ENCODE peak calls at places on chromosome 16, in seven cellular contexts. V, X, Q, T, E, Z and W are unnamed samples.

GRCh38 chr16:22235839-22236745 is 30.0 kb downstream of the EEF2K start:
- DNase-seq in E (no peak), Q (peak), T (no peak), V (no peak), Z (no peak), X (no peak), W (no peak)

GRCh38 chr16:19757762-19758595 is 39.9 kb downstream of the IQCK start:
- DNase-seq in Q (no peak), E (no peak), X (no peak), T (no peak), V (no peak), Z (no peak), W (no peak)

GRCh38 chr16:25006504-25007055 is 8.6 kb downstream of the ARHGAP17 start:
- DNase-seq in V (no peak), X (no peak), Z (no peak), T (no peak), Q (no peak), E (peak), W (no peak)

GRCh38 chr16:27430923-27431484 is 29.0 kb downstream of the IL21R start:
- DNase-seq in V (no peak), Q (no peak), X (no peak), Z (no peak), E (peak), T (peak), W (no peak)

GRCh38 chr16:17414421-17414820 is 56.3 kb downstream of the XYLT1 start:
- DNase-seq in Q (no peak), Z (no peak), X (no peak), T (no peak), E (no peak), V (no peak), W (no peak)

GRCh38 chr16:87464691-87465300 is 28.0 kb downstream of the ZCCHC14 start:
- DNase-seq in Q (peak), E (peak), T (peak), X (no peak), Z (no peak), V (peak), W (peak)

GRCh38 chr16:10180771-10181163 is 1.5 kb downstream of the GRIN2A start:
- DNase-seq in E (no peak), X (no peak), T (peak), Q (no peak), Z (no peak), V (no peak), W (peak)

GRCh38 chr16:59909262-59909661 is 1175.1 kb upstream of the GOT2 start:
- DNase-seq in V (no peak), T (no peak), X (no peak), Q (no peak), Z (no peak), E (no peak), W (no peak)

GRCh38 chr16:11188801-11189740 is 66.9 kb downstream of the SOCS1 start:
- DNase-seq in Z (peak), E (no peak), V (no peak), X (no peak), Q (no peak), T (no peak), W (no peak)

GRCh38 chr16:73289232-73289631 is 241.3 kb upstream of the ZFHX3 start:
- DNase-seq in Q (no peak), E (no peak), T (no peak), X (no peak), V (no peak), Z (no peak), W (no peak)

GRCh38 chr16:9337262-9338032 is 246.0 kb downstream of the HAPSTR1 start:
- DNase-seq in T (no peak), Q (no peak), X (no peak), Z (no peak), E (no peak), V (no peak), W (no peak)

GRCh38 chr16:88807142-88807625 is 3.6 kb downstream of the CDT1 start:
- DNase-seq in X (no peak), Q (peak), T (no peak), V (no peak), Z (no peak), E (no peak), W (no peak)

GRCh38 chr16:85724936-85725335 is 26.0 kb downstream of the C16orf74 start:
- DNase-seq in X (no peak), V (no peak), Z (no peak), T (no peak), Q (no peak), E (no peak), W (no peak)

GRCh38 chr16:73048292-73049050 is 543 bp upstream of the ZFHX3 start:
- DNase-seq in Q (peak), T (peak), Z (no peak), X (no peak), E (no peak), V (no peak), W (no peak)

GRCh38 chr16:86380045-86380444 is 130.3 kb upstream of the FOXF1 start:
- DNase-seq in V (no peak), T (no peak), Z (no peak), Q (no peak), X (no peak), E (no peak), W (no peak)

GRCh38 chr16:1069154-1069553 is 3.4 kb upstream of the SSTR5 start:
- DNase-seq in E (no peak), X (no peak), V (no peak), T (no peak), Z (no peak), Q (no peak), W (no peak)

GRCh38 chr16:22784690-22785214 is 29.2 kb upstream of the HS3ST2 start:
- DNase-seq in X (no peak), Q (no peak), Z (no peak), T (no peak), E (no peak), V (no peak), W (no peak)

GRCh38 chr16:50340578-50340977 is 28.2 kb downstream of the BRD7 start:
- DNase-seq in E (no peak), Q (no peak), T (no peak), V (no peak), X (no peak), Z (no peak), W (no peak)

GRCh38 chr16:17125671-17126070 is 345.1 kb downstream of the XYLT1 start:
- DNase-seq in Z (no peak), V (no peak), X (no peak), T (no peak), E (no peak), Q (no peak), W (no peak)

GRCh38 chr16:67207116-67207856 is 8.4 kb downstream of the ELMO3 start:
- DNase-seq in E (no peak), X (no peak), V (no peak), Z (no peak), T (no peak), Q (no peak), W (no peak)

GRCh38 chr16:67326472-67327309 is at the start of the genes KCTD19 and LRRC36:
- DNase-seq in Q (peak), E (peak), Z (peak), X (peak), V (peak), T (peak), W (peak)

GRCh38 chr16:72029567-72030271 is 21.2 kb downstream of the DHODH start:
- DNase-seq in E (no peak), Z (no peak), Q (no peak), V (no peak), T (no peak), X (no peak), W (no peak)

GRCh38 chr16:12229759-12230594 is 253.4 kb downstream of the SNX29 start:
- DNase-seq in Z (peak), V (no peak), T (no peak), Q (no peak), X (no peak), E (no peak), W (no peak)

GRCh38 chr16:2969545-2970521 is 685 bp downstream of the PAQR4 start:
- DNase-seq in X (peak), E (peak), V (peak), Z (no peak), Q (peak), T (peak), W (no peak)

GRCh38 chr16:14399397-14400284 is 230.4 kb downstream of the PARN start:
- DNase-seq in V (peak), X (no peak), Q (no peak), E (peak), T (peak), Z (no peak), W (peak)

GRCh38 chr16:63890072-63890471 is 1231.8 kb downstream of the CDH11 start:
- DNase-seq in V (peak), T (peak), Z (no peak), Q (no peak), X (no peak), E (peak), W (no peak)

GRCh38 chr16:28033870-28034269 is 29.6 kb downstream of the GSG1L start:
- DNase-seq in E (no peak), X (no peak), Q (no peak), T (no peak), V (no peak), Z (no peak), W (no peak)

GRCh38 chr16:11630230-11631056 is 37.8 kb upstream of the SNN start:
- DNase-seq in Q (no peak), T (no peak), X (no peak), E (no peak), Z (no peak), V (no peak), W (no peak)

GRCh38 chr16:56262148-56262878 is 71.0 kb downstream of the GNAO1 start:
- DNase-seq in Q (no peak), T (no peak), Z (peak), V (no peak), E (peak), X (peak), W (no peak)

GRCh38 chr16:70644763-70645597 is 1.4 kb upstream of the IL34 start:
- DNase-seq in V (no peak), Q (no peak), X (no peak), T (no peak), E (no peak), Z (no peak), W (no peak)